ENCODE peak calls at places on chromosomes 4 and X, in five cellular contexts. H is fibroblast of lung, Z is H9, P is lower lobe of right lung, T is HCT116. S is an unnamed sample.

GRCh38 chr4:183099537-183100297 is 660 bp downstream of the WWC2 start:
- DNase-seq in H (no peak), Z (peak; percentile 73), P (peak; percentile 67), T (no peak), S (peak; percentile 29)

GRCh38 chr4:16449381-16449780 is 223.1 kb upstream of the TAPT1 start:
- DNase-seq in H (no peak), Z (no peak), P (no peak), T (no peak), S (no peak)

GRCh38 chr4:85776091-85776490 is 301.1 kb downstream of the ARHGAP24 start:
- DNase-seq in H (peak; percentile 38), Z (no peak), P (no peak), T (no peak), S (no peak)

GRCh38 chr4:127610488-127610887 is 22.3 kb upstream of the INTU start:
- DNase-seq in H (no peak), Z (no peak), P (no peak), T (no peak), S (no peak)

GRCh38 chr4:136319789-136320470 is 1212.4 kb downstream of the PCDH18 start:
- DNase-seq in H (peak; percentile 84), Z (no peak), P (no peak), T (peak; percentile 81), S (no peak)

GRCh38 chrX:68498044-68498507 is 775 bp upstream of the YIPF6 start:
- DNase-seq in H (no peak), Z (no peak), P (no peak), T (no peak), S (no peak)

GRCh38 chr4:14059006-14059405 is 431.5 kb upstream of the BOD1L1 start:
- DNase-seq in H (peak; percentile 13), Z (no peak), P (no peak), T (no peak), S (no peak)

GRCh38 chr4:176534566-176534965 is 214.8 kb downstream of the SPCS3 start:
- DNase-seq in H (peak; percentile 91), Z (no peak), P (no peak), T (no peak), S (no peak)

GRCh38 chr4:73976217-73976616 is 5.6 kb downstream of the PF4 start:
- DNase-seq in H (no peak), Z (no peak), P (no peak), T (no peak), S (no peak)

GRCh38 chrX:66914082-66914481 is 275.2 kb upstream of the EDA2R start:
- DNase-seq in H (no peak), Z (peak; percentile 24), P (no peak), T (no peak), S (no peak)

GRCh38 chrX:152637649-152638442 is at the start of gene GABRQ:
- DNase-seq in H (peak; percentile 65), Z (peak; percentile 94), P (peak; percentile 47), T (peak; percentile 54), S (peak; percentile 29)

GRCh38 chr4:140266958-140267568 is 106.4 kb upstream of the SCOC start:
- DNase-seq in H (peak; percentile 93), Z (no peak), P (no peak), T (no peak), S (no peak)

GRCh38 chr4:40718571-40718970 is 31.2 kb upstream of the NSUN7 start:
- DNase-seq in H (no peak), Z (peak; percentile 39), P (no peak), T (no peak), S (peak; percentile 73)

GRCh38 chr4:147289181-147289580 is 191.7 kb upstream of the EDNRA start:
- DNase-seq in H (no peak), Z (no peak), P (no peak), T (no peak), S (no peak)

GRCh38 chr4:28229092-28229491 is 1368.5 kb downstream of the STIM2 start:
- DNase-seq in H (peak; percentile 19), Z (no peak), P (no peak), T (no peak), S (no peak)

GRCh38 chrX:67787196-67787595 is 243.4 kb downstream of the AR start:
- DNase-seq in H (no peak), Z (no peak), P (no peak), T (no peak), S (no peak)

GRCh38 chrX:54786972-54787371 is 11.1 kb downstream of the ITIH6 start:
- DNase-seq in H (no peak), Z (peak; percentile 46), P (no peak), T (no peak), S (peak; percentile 39)

GRCh38 chrX:120794525-120794975 is 81.1 kb downstream of the CT47B1 start:
- DNase-seq in H (peak; percentile 63), Z (no peak), P (no peak), T (no peak), S (no peak)

GRCh38 chr4:17491196-17491595 is 20.7 kb downstream of the QDPR start:
- DNase-seq in H (no peak), Z (no peak), P (no peak), T (no peak), S (no peak)

GRCh38 chr4:141425124-141425523 is 204.4 kb downstream of the ZNF330 start:
- DNase-seq in H (peak; percentile 87), Z (no peak), P (no peak), T (peak; percentile 6), S (no peak)

GRCh38 chrX:107207089-107207488 is 678 bp downstream of the DNAAF6 start:
- DNase-seq in H (no peak), Z (no peak), P (no peak), T (no peak), S (no peak)

GRCh38 chr4:122783301-122784215 is 43.1 kb upstream of the FGF2 start:
- DNase-seq in H (peak; percentile 98), Z (peak; percentile 94), P (peak; percentile 55), T (peak; percentile 54), S (no peak)

GRCh38 chr4:25827897-25828296 is 34.9 kb downstream of the SEL1L3 start:
- DNase-seq in H (no peak), Z (no peak), P (no peak), T (no peak), S (no peak)

GRCh38 chrX:65910899-65911298 is 129.0 kb downstream of the VSIG4 start:
- DNase-seq in H (no peak), Z (no peak), P (no peak), T (no peak), S (no peak)

GRCh38 chrX:14529288-14529989 is at the start of gene GLRA2:
- DNase-seq in H (peak; percentile 5), Z (peak; percentile 49), P (no peak), T (no peak), S (no peak)

GRCh38 chrX:68196939-68197791 is 236.1 kb downstream of the OPHN1 start:
- DNase-seq in H (peak; percentile 41), Z (peak; percentile 37), P (no peak), T (peak; percentile 37), S (no peak)

GRCh38 chrX:129652565-129653169 is 2.1 kb downstream of the APLN start:
- DNase-seq in H (no peak), Z (peak; percentile 8), P (no peak), T (no peak), S (no peak)

GRCh38 chrX:117305168-117305766 is 811.3 kb downstream of the KLHL13 start:
- DNase-seq in H (no peak), Z (no peak), P (no peak), T (no peak), S (no peak)

GRCh38 chr4:68724426-68724825 is 54.0 kb upstream of the UGT2B15 start:
- DNase-seq in H (no peak), Z (no peak), P (no peak), T (no peak), S (no peak)

GRCh38 chr4:99815597-99816011 is 1.0 kb upstream of the DAPP1 start:
- DNase-seq in H (no peak), Z (peak; percentile 41), P (peak; percentile 64), T (peak; percentile 78), S (peak; percentile 77)

GRCh38 chrX:20965270-20966044 is 408.8 kb upstream of the CNKSR2 start:
- DNase-seq in H (no peak), Z (no peak), P (no peak), T (no peak), S (no peak)

GRCh38 chr4:167622481-167623240 is 388.4 kb upstream of the SPOCK3 start:
- DNase-seq in H (peak; percentile 20), Z (peak; percentile 66), P (no peak), T (peak; percentile 46), S (peak; percentile 66)

GRCh38 chrX:63754141-63754859 is 30.7 kb downstream of the ARHGEF9 start:
- DNase-seq in H (peak; percentile 23), Z (peak; percentile 22), P (no peak), T (no peak), S (no peak)

GRCh38 chr4:38163216-38164006 is 203.2 kb downstream of the PTTG2 start:
- DNase-seq in H (peak; percentile 86), Z (no peak), P (no peak), T (no peak), S (peak; percentile 52)

GRCh38 chrX:13008189-13008533 is 33.3 kb downstream of the TMSB4X start:
- DNase-seq in H (no peak), Z (no peak), P (no peak), T (no peak), S (no peak)
- H3K4me1 ChIP-seq in H (no peaks in the 10 kb centered on the region), Z (peaks cover 3% of the 10 kb centered on the region), P (peaks cover 24% of the 10 kb centered on the region), T (no peaks in the 10 kb centered on the region), S (peaks cover 9% of the 10 kb centered on the region)

DNA sequence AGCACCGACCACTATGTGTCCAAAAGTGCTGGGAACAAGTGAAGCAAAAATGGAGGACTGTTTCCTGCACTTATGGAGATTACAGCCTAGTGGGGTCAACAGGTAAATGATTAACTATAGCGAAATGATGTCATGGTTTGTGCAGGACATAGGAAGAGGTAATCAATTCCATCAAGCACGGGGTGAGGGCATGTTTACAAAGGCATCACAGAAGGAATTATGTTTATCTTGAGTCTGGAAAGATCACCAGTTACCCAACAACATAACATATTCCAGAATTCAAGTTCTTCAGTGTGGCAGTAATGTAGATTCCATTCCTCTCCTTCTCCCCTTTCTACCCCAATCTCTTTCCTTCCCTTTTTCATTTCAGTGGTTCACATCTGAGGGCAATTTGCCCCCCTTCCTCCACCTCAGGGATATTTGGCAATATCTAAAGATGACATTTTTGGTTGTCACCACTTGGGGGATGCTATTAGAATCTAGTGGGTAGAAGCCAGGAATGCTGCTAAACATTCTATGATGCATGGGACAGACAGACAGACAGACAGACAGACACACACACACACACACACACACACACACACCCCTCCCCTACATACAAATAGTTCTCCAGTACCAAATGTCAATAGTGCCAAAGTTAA is 24.1 kb downstream of the FAM47E start:
- DNase-seq in H (no peak), Z (no peak), P (no peak), T (no peak), S (no peak)
- H3K4me1 ChIP-seq in H (no peaks in the 10 kb centered on the region), Z (no peaks in the 10 kb centered on the region), P (no peaks in the 10 kb centered on the region), T (no peaks in the 10 kb centered on the region), S (no peaks in the 10 kb centered on the region)

DNA sequence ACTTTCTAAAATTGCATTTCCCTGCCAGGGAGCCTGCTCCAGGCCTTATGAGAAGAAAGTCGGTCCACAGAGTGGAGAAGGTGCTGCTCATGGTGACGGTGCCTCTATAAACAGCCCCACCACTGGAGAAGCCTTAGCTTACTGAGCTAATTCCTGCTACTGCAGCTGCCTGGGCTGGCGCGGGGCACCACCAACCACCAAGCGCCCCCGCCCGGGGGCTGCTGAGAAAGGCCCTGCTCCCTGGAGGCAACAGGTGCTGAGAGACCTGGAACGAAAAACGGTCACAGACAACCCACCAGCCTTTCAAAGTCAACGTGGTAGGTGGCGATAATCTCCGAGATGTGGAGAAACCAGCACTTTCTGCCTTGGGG is 2.9 kb downstream of the HCFC1 start:
- DNase-seq in H (peak; percentile 29), Z (no peak), P (no peak), T (no peak), S (no peak)
- H3K4me1 ChIP-seq in H (peaks cover 17% of the 10 kb centered on the region), Z (peaks cover 4% of the 10 kb centered on the region), P (peaks cover 38% of the 10 kb centered on the region), T (peaks cover 9% of the 10 kb centered on the region), S (peaks cover 57% of the 10 kb centered on the region)

GRCh38 chr4:6909113-6909969 is at the start of gene TBC1D14:
- DNase-seq in H (peak; percentile 85), Z (peak; percentile 89), P (peak; percentile 92), T (peak; percentile 68), S (peak; percentile 89)
- H3K4me1 ChIP-seq in H (peaks cover 8% of the 10 kb centered on the region), Z (peaks cover 2% of the 10 kb centered on the region), P (peaks cover 41% of the 10 kb centered on the region), T (peaks cover 11% of the 10 kb centered on the region), S (peaks cover 57% of the 10 kb centered on the region)